ENCODE peak calls at places on chromosomes 1 and 21, in five cellular contexts. T, U, G, Q and N are unnamed samples.

GRCh38 chr1:199002670-199003069 is 363.8 kb downstream of the PTPRC start:
- DNase-seq in T (no peak), U (no peak), G (no peak), Q (no peak), N (no peak)

GRCh38 chr1:101198842-101199636 is 37.8 kb upstream of the S1PR1 start:
- DNase-seq in G (no peak), U (no peak), Q (no peak), T (no peak), N (no peak)

GRCh38 chr1:25573961-25574360 is 30.6 kb downstream of the LDLRAP1 start:
- DNase-seq in T (no peak), G (no peak), Q (no peak), U (no peak), N (no peak)

GRCh38 chr1:119075614-119076013 is 64.8 kb downstream of the WARS2 start:
- DNase-seq in Q (peak), U (no peak), G (no peak), T (no peak), N (peak)

GRCh38 chr1:22518379-22518778 is 44.9 kb upstream of the EPHA8 start:
- DNase-seq in G (no peak), T (no peak), Q (no peak), U (no peak), N (no peak)

GRCh38 chr1:56578963-56579875 is at the start of gene PLPP3:
- DNase-seq in Q (peak), T (no peak), G (no peak), U (no peak), N (peak)

GRCh38 chr1:202411421-202411820 is 62.9 kb downstream of the PPP1R12B start:
- DNase-seq in G (no peak), T (no peak), U (no peak), Q (no peak), N (no peak)

GRCh38 chr1:2496087-2496622 is 20.1 kb downstream of the PLCH2 start:
- DNase-seq in Q (no peak), T (no peak), U (no peak), G (no peak), N (no peak)

GRCh38 chr21:29056538-29057050 is 16.9 kb downstream of the CCT8 start:
- DNase-seq in U (no peak), T (no peak), G (no peak), Q (no peak), N (no peak)

GRCh38 chr1:6996371-6996770 is 211.1 kb downstream of the CAMTA1 start:
- DNase-seq in T (no peak), U (no peak), G (no peak), Q (no peak), N (no peak)

GRCh38 chr21:33752260-33752659 is 110.0 kb downstream of the ITSN1 start:
- DNase-seq in T (no peak), U (no peak), Q (no peak), G (no peak), N (no peak)

GRCh38 chr1:229879746-229880145 is 187.3 kb upstream of the GALNT2 start:
- DNase-seq in Q (no peak), G (no peak), T (no peak), U (no peak), N (no peak)

GRCh38 chr21:41483973-41484372 is 24.0 kb downstream of the TMPRSS2 start:
- DNase-seq in G (no peak), Q (no peak), T (no peak), U (no peak), N (no peak)

GRCh38 chr1:218568962-218569530 is 223.9 kb downstream of the TGFB2 start:
- DNase-seq in G (no peak), U (no peak), Q (no peak), T (no peak), N (no peak)

GRCh38 chr1:45679123-45679522 is 7.2 kb downstream of the GPBP1L1 start:
- DNase-seq in T (no peak), U (no peak), Q (no peak), G (no peak), N (no peak)

GRCh38 chr1:221783437-221783836 is 41.5 kb upstream of the DUSP10 start:
- DNase-seq in G (no peak), T (no peak), Q (no peak), U (no peak), N (no peak)